ENCODE peak calls at places on chromosome 15, in seven cellular contexts. One of them, this sample, is unnamed.

GRCh38 chr15:81372571-81372970 is 1.4 kb downstream of the TMC3 start:
- DNase-seq in endothelial cell: no peak
- DNase-seq in M059J: no peak
- DNase-seq in upper lobe of right lung: no peak
- DNase-seq in right cardiac atrium: no peak
- DNase-seq in NCI-H446: no peak
- DNase-seq in stimulated activated CD4-positive, alpha-beta T cell treated with anti-CD3 and anti-CD28 coated beads, Interleukin-2, amount 100 ng/mL, for 48 hours: no peak
- DNase-seq in this sample: no peak

GRCh38 chr15:33098082-33099058 is 96.1 kb downstream of the FMN1 start:
- DNase-seq in right cardiac atrium: no peak
- DNase-seq in NCI-H446: no peak
- DNase-seq in endothelial cell: no peak
- DNase-seq in stimulated activated CD4-positive, alpha-beta T cell treated with anti-CD3 and anti-CD28 coated beads, Interleukin-2, amount 100 ng/mL, for 48 hours: no peak
- DNase-seq in upper lobe of right lung: no peak
- DNase-seq in M059J: peak
- DNase-seq in this sample: no peak

GRCh38 chr15:55915221-55915620 is 78.2 kb downstream of the NEDD4 start:
- DNase-seq in right cardiac atrium: no peak
- DNase-seq in endothelial cell: no peak
- DNase-seq in M059J: peak
- DNase-seq in stimulated activated CD4-positive, alpha-beta T cell treated with anti-CD3 and anti-CD28 coated beads, Interleukin-2, amount 100 ng/mL, for 48 hours: no peak
- DNase-seq in NCI-H446: no peak
- DNase-seq in upper lobe of right lung: no peak
- DNase-seq in this sample: no peak

GRCh38 chr15:63339836-63340235 is 41.8 kb downstream of the CA12 start:
- DNase-seq in M059J: no peak
- DNase-seq in right cardiac atrium: no peak
- DNase-seq in endothelial cell: no peak
- DNase-seq in stimulated activated CD4-positive, alpha-beta T cell treated with anti-CD3 and anti-CD28 coated beads, Interleukin-2, amount 100 ng/mL, for 48 hours: no peak
- DNase-seq in NCI-H446: no peak
- DNase-seq in upper lobe of right lung: no peak
- DNase-seq in this sample: no peak

GRCh38 chr15:66787472-66787871 is 85.4 kb downstream of the SMAD6 start:
- DNase-seq in stimulated activated CD4-positive, alpha-beta T cell treated with anti-CD3 and anti-CD28 coated beads, Interleukin-2, amount 100 ng/mL, for 48 hours: no peak
- DNase-seq in right cardiac atrium: no peak
- DNase-seq in endothelial cell: no peak
- DNase-seq in NCI-H446: no peak
- DNase-seq in upper lobe of right lung: no peak
- DNase-seq in M059J: no peak
- DNase-seq in this sample: no peak

GRCh38 chr15:70149667-70150404 is 52.1 kb upstream of the TLE3 start:
- DNase-seq in upper lobe of right lung: no peak
- DNase-seq in endothelial cell: no peak
- DNase-seq in stimulated activated CD4-positive, alpha-beta T cell treated with anti-CD3 and anti-CD28 coated beads, Interleukin-2, amount 100 ng/mL, for 48 hours: no peak
- DNase-seq in M059J: peak
- DNase-seq in NCI-H446: no peak
- DNase-seq in right cardiac atrium: no peak
- DNase-seq in this sample: no peak

GRCh38 chr15:90903733-90904536 is 833 bp downstream of the MAN2A2 start:
- DNase-seq in stimulated activated CD4-positive, alpha-beta T cell treated with anti-CD3 and anti-CD28 coated beads, Interleukin-2, amount 100 ng/mL, for 48 hours: no peak
- DNase-seq in endothelial cell: peak
- DNase-seq in right cardiac atrium: peak
- DNase-seq in upper lobe of right lung: no peak
- DNase-seq in NCI-H446: no peak
- DNase-seq in M059J: no peak
- DNase-seq in this sample: peak

GRCh38 chr15:39584266-39584659 is 3.4 kb downstream of the THBS1 start:
- DNase-seq in NCI-H446: no peak
- DNase-seq in endothelial cell: no peak
- DNase-seq in right cardiac atrium: no peak
- DNase-seq in upper lobe of right lung: no peak
- DNase-seq in M059J: no peak
- DNase-seq in stimulated activated CD4-positive, alpha-beta T cell treated with anti-CD3 and anti-CD28 coated beads, Interleukin-2, amount 100 ng/mL, for 48 hours: no peak
- DNase-seq in this sample: no peak

GRCh38 chr15:76169013-76169412 is 109.2 kb downstream of the TMEM266 start:
- DNase-seq in endothelial cell: no peak
- DNase-seq in upper lobe of right lung: no peak
- DNase-seq in right cardiac atrium: no peak
- DNase-seq in M059J: peak
- DNase-seq in NCI-H446: peak
- DNase-seq in stimulated activated CD4-positive, alpha-beta T cell treated with anti-CD3 and anti-CD28 coated beads, Interleukin-2, amount 100 ng/mL, for 48 hours: no peak
- DNase-seq in this sample: no peak

GRCh38 chr15:65902373-65902772 is 33.1 kb downstream of the RAB11A start:
- DNase-seq in stimulated activated CD4-positive, alpha-beta T cell treated with anti-CD3 and anti-CD28 coated beads, Interleukin-2, amount 100 ng/mL, for 48 hours: no peak
- DNase-seq in NCI-H446: no peak
- DNase-seq in M059J: peak
- DNase-seq in upper lobe of right lung: peak
- DNase-seq in endothelial cell: no peak
- DNase-seq in right cardiac atrium: peak
- DNase-seq in this sample: peak

GRCh38 chr15:101276501-101277037 is 716 bp downstream of the SELENOS start:
- DNase-seq in endothelial cell: peak
- DNase-seq in NCI-H446: peak
- DNase-seq in M059J: peak
- DNase-seq in upper lobe of right lung: no peak
- DNase-seq in right cardiac atrium: no peak
- DNase-seq in stimulated activated CD4-positive, alpha-beta T cell treated with anti-CD3 and anti-CD28 coated beads, Interleukin-2, amount 100 ng/mL, for 48 hours: no peak
- DNase-seq in this sample: no peak